ENCODE peak calls at places on chromosomes 13 and 19, in six cellular contexts. One of them, this sample, is unnamed. For H3K9me3, the result is how much of the 10 kb centered on the place peaks cover.

GRCh38 chr13:42548731-42549554 is 25.0 kb upstream of the TNFSF11 start:
- DNase-seq in ovary: no peak
- DNase-seq in endothelial cell of umbilical vein: peak
- DNase-seq in naive thymus-derived CD4-positive, alpha-beta T cell: no peak
- DNase-seq in HAP-1: no peak
- DNase-seq in right cardiac atrium: no peak
- DNase-seq in this sample: no peak

GRCh38 chr19:44925114-44925891 is 10.9 kb downstream of the APOC1 start:
- DNase-seq in ovary: peak
- DNase-seq in naive thymus-derived CD4-positive, alpha-beta T cell: no peak
- DNase-seq in endothelial cell of umbilical vein: no peak
- DNase-seq in HAP-1: no peak
- DNase-seq in right cardiac atrium: peak
- DNase-seq in this sample: no peak

GRCh38 chr13:83498045-83498444 is 384.2 kb downstream of the SLITRK1 start:
- DNase-seq in naive thymus-derived CD4-positive, alpha-beta T cell: no peak
- DNase-seq in endothelial cell of umbilical vein: no peak
- DNase-seq in ovary: no peak
- DNase-seq in HAP-1: no peak
- DNase-seq in right cardiac atrium: no peak
- DNase-seq in this sample: no peak

GRCh38 chr19:1875646-1876493 is 9.4 kb downstream of the ABHD17A start:
- DNase-seq in right cardiac atrium: peak
- DNase-seq in endothelial cell of umbilical vein: peak
- DNase-seq in naive thymus-derived CD4-positive, alpha-beta T cell: peak
- DNase-seq in HAP-1: peak
- DNase-seq in ovary: peak
- DNase-seq in this sample: no peak

GRCh38 chr19:38852231-38853044 is 2.7 kb upstream of the HNRNPL start:
- DNase-seq in HAP-1: no peak
- DNase-seq in endothelial cell of umbilical vein: peak
- DNase-seq in ovary: peak
- DNase-seq in right cardiac atrium: peak
- DNase-seq in naive thymus-derived CD4-positive, alpha-beta T cell: peak
- DNase-seq in this sample: no peak

GRCh38 chr19:32691952-32692726 is 518 bp downstream of the NUDT19 start:
- DNase-seq in naive thymus-derived CD4-positive, alpha-beta T cell: peak
- DNase-seq in ovary: peak
- DNase-seq in endothelial cell of umbilical vein: peak
- DNase-seq in right cardiac atrium: peak
- DNase-seq in HAP-1: no peak
- DNase-seq in this sample: no peak

GRCh38 chr13:88086577-88086976 is 415.4 kb downstream of the SLITRK5 start:
- DNase-seq in naive thymus-derived CD4-positive, alpha-beta T cell: no peak
- DNase-seq in right cardiac atrium: no peak
- DNase-seq in HAP-1: no peak
- DNase-seq in endothelial cell of umbilical vein: no peak
- DNase-seq in ovary: no peak
- DNase-seq in this sample: no peak

GRCh38 chr19:2084993-2085720 is 11.0 kb downstream of the MOB3A start:
- DNase-seq in HAP-1: no peak
- DNase-seq in right cardiac atrium: peak
- DNase-seq in naive thymus-derived CD4-positive, alpha-beta T cell: peak
- DNase-seq in endothelial cell of umbilical vein: peak
- DNase-seq in ovary: no peak
- DNase-seq in this sample: no peak

GRCh38 chr13:50384724-50385123 is 369.5 kb downstream of the KCNRG start:
- DNase-seq in right cardiac atrium: no peak
- DNase-seq in ovary: no peak
- DNase-seq in HAP-1: no peak
- DNase-seq in endothelial cell of umbilical vein: no peak
- DNase-seq in naive thymus-derived CD4-positive, alpha-beta T cell: no peak
- DNase-seq in this sample: no peak

GRCh38 chr13:44132710-44133109 is 240.9 kb upstream of the SERP2 start:
- DNase-seq in endothelial cell of umbilical vein: peak
- DNase-seq in right cardiac atrium: peak
- DNase-seq in naive thymus-derived CD4-positive, alpha-beta T cell: no peak
- DNase-seq in ovary: no peak
- DNase-seq in HAP-1: no peak
- DNase-seq in this sample: no peak

GRCh38 chr19:48170817-48171347 is 402 bp downstream of the ZSWIM9 start:
- DNase-seq in right cardiac atrium: no peak
- DNase-seq in HAP-1: peak
- DNase-seq in naive thymus-derived CD4-positive, alpha-beta T cell: no peak
- DNase-seq in endothelial cell of umbilical vein: no peak
- DNase-seq in ovary: no peak
- DNase-seq in this sample: no peak

GRCh38 chr13:108178105-108178504 is 37.2 kb downstream of the LIG4 start:
- DNase-seq in naive thymus-derived CD4-positive, alpha-beta T cell: no peak
- DNase-seq in right cardiac atrium: no peak
- DNase-seq in endothelial cell of umbilical vein: no peak
- DNase-seq in HAP-1: no peak
- DNase-seq in ovary: no peak
- DNase-seq in this sample: no peak

GRCh38 chr13:24038846-24039330 is 121.6 kb upstream of the SPATA13 start:
- DNase-seq in ovary: no peak
- DNase-seq in naive thymus-derived CD4-positive, alpha-beta T cell: no peak
- DNase-seq in HAP-1: no peak
- DNase-seq in endothelial cell of umbilical vein: no peak
- DNase-seq in right cardiac atrium: no peak
- DNase-seq in this sample: no peak

GRCh38 chr13:42999491-42999890 is 7.5 kb upstream of the EPSTI1 start:
- DNase-seq in naive thymus-derived CD4-positive, alpha-beta T cell: no peak
- DNase-seq in right cardiac atrium: no peak
- DNase-seq in ovary: no peak
- DNase-seq in endothelial cell of umbilical vein: no peak
- DNase-seq in HAP-1: no peak
- DNase-seq in this sample: no peak

GRCh38 chr13:48320396-48320790 is 16.8 kb downstream of the RB1 start:
- DNase-seq in HAP-1: no peak
- DNase-seq in endothelial cell of umbilical vein: no peak
- DNase-seq in right cardiac atrium: no peak
- DNase-seq in naive thymus-derived CD4-positive, alpha-beta T cell: no peak
- DNase-seq in ovary: no peak
- DNase-seq in this sample: no peak

GRCh38 chr19:46919324-46919723 is 58.5 kb downstream of the ARHGAP35 start:
- DNase-seq in naive thymus-derived CD4-positive, alpha-beta T cell: no peak
- DNase-seq in HAP-1: no peak
- DNase-seq in right cardiac atrium: no peak
- DNase-seq in endothelial cell of umbilical vein: no peak
- DNase-seq in ovary: no peak
- DNase-seq in this sample: no peak

GRCh38 chr13:102197193-102197592 is 204.7 kb downstream of the FGF14 start:
- DNase-seq in endothelial cell of umbilical vein: no peak
- DNase-seq in HAP-1: no peak
- DNase-seq in right cardiac atrium: no peak
- DNase-seq in ovary: no peak
- DNase-seq in naive thymus-derived CD4-positive, alpha-beta T cell: no peak
- DNase-seq in this sample: peak

GRCh38 chr19:10742494-10742893 is 24.6 kb downstream of the DNM2 start:
- DNase-seq in right cardiac atrium: no peak
- DNase-seq in ovary: no peak
- DNase-seq in naive thymus-derived CD4-positive, alpha-beta T cell: no peak
- DNase-seq in HAP-1: no peak
- DNase-seq in endothelial cell of umbilical vein: peak
- DNase-seq in this sample: no peak

GRCh38 chr13:111343186-111343805 is 22.9 kb downstream of the TEX29 start:
- DNase-seq in HAP-1: no peak
- DNase-seq in naive thymus-derived CD4-positive, alpha-beta T cell: no peak
- DNase-seq in right cardiac atrium: no peak
- DNase-seq in endothelial cell of umbilical vein: no peak
- DNase-seq in ovary: no peak
- DNase-seq in this sample: no peak

GRCh38 chr19:33419763-33420080 is 46.2 kb downstream of the CEBPG start:
- DNase-seq in naive thymus-derived CD4-positive, alpha-beta T cell: no peak
- DNase-seq in HAP-1: no peak
- DNase-seq in endothelial cell of umbilical vein: no peak
- DNase-seq in right cardiac atrium: no peak
- DNase-seq in ovary: no peak
- DNase-seq in this sample: peak

GRCh38 chr13:59823495-59823894 is 340.2 kb downstream of the DIAPH3 start:
- DNase-seq in naive thymus-derived CD4-positive, alpha-beta T cell: no peak
- DNase-seq in ovary: no peak
- DNase-seq in endothelial cell of umbilical vein: peak
- DNase-seq in right cardiac atrium: no peak
- DNase-seq in HAP-1: no peak
- DNase-seq in this sample: no peak

GRCh38 chr19:16587031-16588023 is 15.1 kb upstream of the SLC35E1 start:
- DNase-seq in naive thymus-derived CD4-positive, alpha-beta T cell: peak
- DNase-seq in right cardiac atrium: no peak
- DNase-seq in endothelial cell of umbilical vein: no peak
- DNase-seq in ovary: no peak
- DNase-seq in HAP-1: no peak
- DNase-seq in this sample: no peak

DNA sequence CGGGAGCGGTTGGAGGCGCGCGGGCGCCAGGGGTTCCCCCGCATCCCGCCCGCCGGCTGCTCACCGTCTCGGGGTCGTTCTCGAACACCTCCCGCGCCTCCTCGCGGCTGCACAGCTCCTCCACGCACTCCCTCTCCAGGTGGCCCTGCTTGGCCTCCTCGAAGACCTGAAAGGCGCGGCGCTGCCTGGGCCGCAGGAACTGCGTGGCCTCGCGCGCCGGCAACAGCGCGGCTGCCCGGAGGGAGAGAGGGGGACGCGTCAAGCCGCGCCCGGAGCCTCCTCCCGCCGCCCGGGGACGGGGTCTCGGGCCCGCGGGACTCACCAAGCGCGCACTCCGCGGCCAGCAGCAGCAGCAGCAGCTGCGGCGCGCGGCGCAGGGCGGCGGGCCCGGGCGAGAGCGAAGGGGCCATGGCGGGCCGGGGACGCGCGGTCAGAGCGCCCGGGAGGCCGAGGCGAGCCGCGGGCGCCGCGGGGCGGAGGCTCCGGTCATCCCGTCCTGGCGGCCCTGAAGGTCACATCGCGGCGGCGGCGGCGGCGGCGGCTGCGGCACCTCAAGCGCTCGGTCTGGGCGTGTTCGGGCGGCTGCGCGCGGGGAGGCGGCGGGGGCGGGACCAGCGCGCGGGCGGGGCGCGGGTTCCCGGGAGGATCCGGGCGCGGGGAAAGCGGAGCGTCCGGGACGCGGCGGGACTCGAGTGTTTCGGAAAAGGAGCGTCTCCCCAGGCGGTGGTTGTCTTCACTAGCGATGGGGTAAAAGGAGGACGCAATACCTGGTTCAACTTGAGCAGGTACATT is at the start of gene GAS6:
- DNase-seq in endothelial cell of umbilical vein: peak
- DNase-seq in HAP-1: peak
- DNase-seq in ovary: peak
- DNase-seq in right cardiac atrium: peak
- DNase-seq in naive thymus-derived CD4-positive, alpha-beta T cell: no peak
- DNase-seq in this sample: no peak
- H3K4me3 ChIP-seq in endothelial cell of umbilical vein: peak
- H3K4me3 ChIP-seq in HAP-1: peak
- H3K4me3 ChIP-seq in ovary: peak
- H3K4me3 ChIP-seq in right cardiac atrium: peak
- H3K4me3 ChIP-seq in naive thymus-derived CD4-positive, alpha-beta T cell: no peak
- H3K4me3 ChIP-seq in this sample: peak

GRCh38 chr19:11833541-11833940 is 15.0 kb upstream of the ZNF439 start:
- DNase-seq in naive thymus-derived CD4-positive, alpha-beta T cell: no peak
- DNase-seq in endothelial cell of umbilical vein: no peak
- DNase-seq in right cardiac atrium: no peak
- DNase-seq in HAP-1: no peak
- DNase-seq in ovary: no peak
- DNase-seq in this sample: no peak

DNA sequence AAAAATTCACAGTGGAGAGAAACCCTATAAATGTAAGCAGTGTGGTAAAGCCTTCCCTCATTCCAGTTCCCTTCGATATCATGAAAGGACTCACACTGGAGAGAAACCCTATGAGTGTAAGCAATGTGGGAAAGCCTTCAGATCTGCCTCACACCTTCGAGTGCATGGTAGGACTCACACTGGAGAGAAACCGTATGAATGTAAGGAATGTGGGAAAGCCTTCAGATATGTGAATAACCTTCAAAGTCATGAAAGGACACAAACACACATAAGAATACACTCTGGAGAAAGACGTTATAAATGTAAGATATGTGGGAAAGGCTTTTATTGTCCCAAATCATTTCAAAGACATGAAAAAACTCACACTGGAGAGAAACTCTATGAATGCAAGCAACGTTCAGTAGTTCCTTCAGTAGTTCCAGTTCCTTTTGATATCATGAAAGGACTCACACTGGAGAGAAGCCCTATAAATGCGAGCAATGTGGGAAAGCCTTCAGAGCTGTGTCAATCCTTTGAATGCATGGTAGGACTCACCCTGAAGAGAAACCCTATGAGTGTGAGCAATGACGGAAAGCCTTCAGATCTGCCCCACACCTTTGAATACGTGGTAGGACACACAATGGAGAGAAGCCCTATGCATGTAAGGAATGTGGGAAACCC is 16.1 kb upstream of the ZNF439 start:
- DNase-seq in HAP-1: no peak
- DNase-seq in right cardiac atrium: no peak
- DNase-seq in ovary: no peak
- DNase-seq in naive thymus-derived CD4-positive, alpha-beta T cell: no peak
- DNase-seq in endothelial cell of umbilical vein: no peak
- DNase-seq in this sample: no peak
- H3K9me3 ChIP-seq in HAP-1: under half
- H3K9me3 ChIP-seq in right cardiac atrium: under half
- H3K9me3 ChIP-seq in ovary: under half
- H3K9me3 ChIP-seq in naive thymus-derived CD4-positive, alpha-beta T cell: under half
- H3K9me3 ChIP-seq in endothelial cell of umbilical vein: under half
- H3K9me3 ChIP-seq in this sample: under half

GRCh38 chr19:3931041-3931440 is 1.8 kb upstream of the NMRK2 start:
- DNase-seq in right cardiac atrium: peak
- DNase-seq in ovary: no peak
- DNase-seq in naive thymus-derived CD4-positive, alpha-beta T cell: no peak
- DNase-seq in HAP-1: no peak
- DNase-seq in endothelial cell of umbilical vein: no peak
- DNase-seq in this sample: no peak

GRCh38 chr19:3936506-3937442 is 3.9 kb downstream of the NMRK2 start:
- DNase-seq in right cardiac atrium: no peak
- DNase-seq in ovary: no peak
- DNase-seq in HAP-1: no peak
- DNase-seq in endothelial cell of umbilical vein: no peak
- DNase-seq in naive thymus-derived CD4-positive, alpha-beta T cell: no peak
- DNase-seq in this sample: no peak

GRCh38 chr19:3932931-3933810 is at the start of gene NMRK2:
- DNase-seq in naive thymus-derived CD4-positive, alpha-beta T cell: no peak
- DNase-seq in ovary: no peak
- DNase-seq in endothelial cell of umbilical vein: no peak
- DNase-seq in HAP-1: no peak
- DNase-seq in right cardiac atrium: peak
- DNase-seq in this sample: peak
- H3K4me3 ChIP-seq in naive thymus-derived CD4-positive, alpha-beta T cell: no peak
- H3K4me3 ChIP-seq in ovary: no peak
- H3K4me3 ChIP-seq in endothelial cell of umbilical vein: no peak
- H3K4me3 ChIP-seq in HAP-1: no peak
- H3K4me3 ChIP-seq in right cardiac atrium: peak
- H3K4me3 ChIP-seq in this sample: peak

DNA sequence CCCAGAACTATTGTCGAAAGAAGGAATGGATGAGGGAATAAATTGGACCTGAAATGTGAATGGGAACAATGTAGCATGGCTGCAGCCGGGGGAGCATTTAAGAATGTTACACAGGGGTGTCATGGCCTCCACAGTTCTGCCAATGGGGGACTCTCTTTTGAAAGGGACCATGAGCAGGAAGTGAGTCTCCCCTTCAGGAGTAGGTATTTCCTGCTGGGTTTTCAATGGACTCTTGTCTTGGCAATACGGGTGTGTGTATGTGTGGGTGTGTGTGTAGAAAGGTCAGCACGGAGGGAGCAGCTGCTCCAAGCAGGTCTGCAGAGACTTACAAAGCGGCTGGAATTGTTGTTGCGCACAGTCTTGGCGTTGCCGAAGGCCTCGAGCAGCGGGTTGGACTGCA is 24.4 kb downstream of the MYO1F start:
- DNase-seq in right cardiac atrium: no peak
- DNase-seq in naive thymus-derived CD4-positive, alpha-beta T cell: no peak
- DNase-seq in HAP-1: peak
- DNase-seq in ovary: no peak
- DNase-seq in endothelial cell of umbilical vein: no peak
- DNase-seq in this sample: no peak
- H3K9me3 ChIP-seq in right cardiac atrium: under half
- H3K9me3 ChIP-seq in naive thymus-derived CD4-positive, alpha-beta T cell: under half
- H3K9me3 ChIP-seq in HAP-1: under half
- H3K9me3 ChIP-seq in ovary: under half
- H3K9me3 ChIP-seq in endothelial cell of umbilical vein: under half
- H3K9me3 ChIP-seq in this sample: under half

This sample was measured in iPS DF 6.9.